ENCODE peak calls at places on chromosomes 12 and 14, in six cellular contexts. C is nephron progenitor cell, E is HCT116, V is fibroblast of lung, S is fibroblast of the aortic adventitia, Z is choroid plexus epithelial cell. A is an unnamed sample.

GRCh38 chr12:24617471-24617870 is 331.4 kb downstream of the BCAT1 start:
- DNase-seq in C (no peak), V (peak; percentile 38), Z (peak; percentile 87), S (peak; percentile 29), E (no peak), A (no peak)

GRCh38 chr14:106094654-106095189 is 568.3 kb downstream of the TMEM121 start:
- DNase-seq in E (no peak), C (peak; percentile 2), S (no peak), V (no peak), Z (no peak), A (peak; percentile 18)

GRCh38 chr14:99838555-99839193 is 45.5 kb downstream of the EML1 start:
- DNase-seq in Z (peak; percentile 74), E (no peak), S (peak; percentile 35), V (peak; percentile 13), C (no peak), A (no peak)

GRCh38 chr12:51442324-51442723 is 17.7 kb downstream of the SLC4A8 start:
- DNase-seq in Z (peak; percentile 81), E (no peak), V (peak; percentile 42), S (peak; percentile 2), C (no peak), A (no peak)

GRCh38 chr12:25401547-25402345 is 151.0 kb upstream of the KRAS start:
- DNase-seq in Z (peak; percentile 22), V (no peak), E (no peak), C (no peak), S (peak; percentile 40), A (no peak)

GRCh38 chr12:31225656-31226535 is 100.1 kb downstream of the SINHCAF start:
- DNase-seq in E (no peak), Z (no peak), V (no peak), C (no peak), S (no peak), A (no peak)

GRCh38 chr12:43347026-43347425 is 205.0 kb downstream of the ADAMTS20 start:
- DNase-seq in E (no peak), Z (no peak), S (no peak), V (no peak), C (no peak), A (no peak)

GRCh38 chr14:20602583-20602982 is 11.4 kb upstream of the RNASE12 start:
- DNase-seq in C (no peak), E (no peak), V (no peak), Z (no peak), S (no peak), A (no peak)

GRCh38 chr12:2856901-2857495 is at the start of gene TEX52:
- DNase-seq in E (no peak), S (no peak), V (no peak), C (peak; percentile 46), Z (no peak), A (no peak)

GRCh38 chr14:99598774-99599173 is 5.2 kb downstream of the CCDC85C start:
- DNase-seq in S (no peak), C (no peak), Z (no peak), V (no peak), E (no peak), A (no peak)

GRCh38 chr14:58863576-58864345 is 226.0 kb downstream of the DACT1 start:
- DNase-seq in V (peak; percentile 12), E (no peak), S (no peak), C (no peak), Z (no peak), A (no peak)

GRCh38 chr12:112812598-112813406 is 21.3 kb downstream of the RPH3A start:
- DNase-seq in C (no peak), E (no peak), V (no peak), S (no peak), Z (peak; percentile 12), A (no peak)

GRCh38 chr14:95564060-95564459 is 29.2 kb downstream of the GLRX5 start:
- DNase-seq in C (no peak), V (peak; percentile 50), S (peak; percentile 64), E (no peak), Z (no peak), A (peak; percentile 37)

GRCh38 chr12:92075425-92075891 is 70.2 kb downstream of the BTG1 start:
- DNase-seq in Z (peak; percentile 84), V (peak; percentile 77), S (peak; percentile 55), E (no peak), C (no peak), A (no peak)

GRCh38 chr12:86772688-86773087 is 516.5 kb upstream of the MGAT4C start:
- DNase-seq in E (no peak), C (no peak), S (no peak), Z (peak; percentile 55), V (no peak), A (peak; percentile 37)

GRCh38 chr12:69951108-69951507 is 126.1 kb downstream of the MYRFL start:
- DNase-seq in Z (no peak), C (no peak), V (no peak), E (no peak), S (no peak), A (no peak)

GRCh38 chr14:75673345-75673744 is 12.3 kb downstream of the TTLL5 start:
- DNase-seq in E (no peak), Z (no peak), V (no peak), S (no peak), C (no peak), A (no peak)

GRCh38 chr14:75672588-75673192 is 11.6 kb downstream of the TTLL5 start:
- DNase-seq in V (no peak), E (no peak), Z (no peak), C (no peak), S (no peak), A (no peak)

DNA sequence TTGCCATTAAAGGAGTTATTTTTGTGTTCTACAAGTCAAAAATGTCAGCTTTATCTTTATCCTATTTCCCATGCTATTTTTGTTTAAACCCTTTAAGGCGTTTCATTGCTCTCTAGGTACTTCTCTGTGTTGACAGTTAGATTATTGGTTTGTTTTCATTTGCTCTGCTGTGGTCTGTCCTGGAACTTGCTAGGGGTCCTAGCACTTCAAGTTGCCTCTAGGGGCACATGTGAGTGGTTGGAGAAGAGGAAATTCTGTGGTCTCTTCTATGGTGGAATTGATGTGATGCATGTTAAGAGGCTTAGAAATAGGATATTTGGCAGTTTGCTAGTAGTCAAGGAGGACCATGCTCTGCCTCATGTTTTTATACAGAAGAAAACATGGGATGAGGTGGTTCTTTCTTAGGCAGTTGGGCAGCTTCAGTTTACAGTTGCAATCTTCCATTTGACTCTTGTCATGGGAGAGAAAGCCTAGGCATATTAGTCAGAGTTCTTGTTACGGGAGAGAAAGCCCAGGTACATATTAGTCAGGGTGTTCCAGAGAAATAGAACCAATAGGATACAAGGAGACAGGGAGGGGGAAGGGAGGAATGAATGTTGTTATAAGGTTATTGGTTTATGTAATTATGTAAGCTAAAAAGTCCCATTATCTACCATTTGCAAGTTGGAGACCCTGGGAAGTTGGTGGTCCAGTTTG is 14.4 kb downstream of the TTLL5 start:
- DNase-seq in E (no peak), Z (peak; percentile 41), C (no peak), V (no peak), S (no peak), A (peak; percentile 21)
- TF ChIP-seq CTCF in E (no peak), Z (peak; percentile 46), C (no peak), V (no peak), S (no peak), A (no peak)

GRCh38 chr14:60064491-60065072 is 27.1 kb upstream of the PCNX4 start:
- DNase-seq in C (no peak), E (peak; percentile 12), Z (peak; percentile 72), V (peak; percentile 70), S (peak; percentile 70), A (peak; percentile 44)
- TF ChIP-seq CTCF in C (peak; percentile 36), E (peak; percentile 67), Z (peak; percentile 66), V (peak; percentile 13), S (peak; percentile 69), A (peak; percentile 53)

GRCh38 chr12:11712491-11712890 is 63.0 kb downstream of the ETV6 start:
- DNase-seq in V (no peak), E (no peak), C (no peak), Z (no peak), S (no peak), A (no peak)

GRCh38 chr12:11713202-11713601 is 63.7 kb downstream of the ETV6 start:
- DNase-seq in Z (no peak), E (no peak), S (no peak), C (no peak), V (no peak), A (no peak)

GRCh38 chr12:11716794-11717532 is 67.5 kb downstream of the ETV6 start:
- DNase-seq in S (no peak), C (no peak), Z (no peak), E (no peak), V (peak; percentile 38), A (peak; percentile 43)

GRCh38 chr12:11711675-11712327 is 62.3 kb downstream of the ETV6 start:
- DNase-seq in E (no peak), S (peak; percentile 79), V (peak; percentile 41), Z (peak; percentile 78), C (no peak), A (no peak)

DNA sequence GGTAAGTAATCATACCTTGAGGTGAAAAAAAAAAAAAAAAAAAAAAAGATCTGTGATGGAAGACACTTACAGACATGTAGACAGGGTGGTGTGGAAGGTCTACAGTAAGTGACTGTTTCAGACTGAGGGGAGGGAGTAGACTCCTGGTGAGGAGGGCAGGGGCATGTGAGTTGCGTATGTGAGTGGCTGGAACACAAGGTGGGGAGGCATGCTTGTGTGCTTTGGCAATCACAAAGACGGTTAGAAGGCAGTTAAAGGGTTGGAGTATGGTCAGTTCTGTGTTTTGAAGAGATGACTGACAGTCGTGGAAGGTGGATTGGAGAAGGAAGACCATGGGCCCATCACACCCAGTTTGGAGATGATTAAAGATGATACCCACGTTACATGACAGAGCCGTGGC is 65.2 kb downstream of the ETV6 start:
- DNase-seq in V (no peak), C (no peak), Z (no peak), S (no peak), E (no peak), A (no peak)
- TF ChIP-seq CTCF in V (no peak), C (no peak), Z (no peak), S (no peak), E (no peak), A (no peak)

GRCh38 chr12:99746538-99746937 is 99.0 kb downstream of the GARIN6 start:
- DNase-seq in S (no peak), Z (no peak), C (no peak), E (no peak), V (no peak), A (peak; percentile 8)
- TF ChIP-seq CTCF in S (no peak), Z (no peak), C (no peak), E (no peak), V (no peak), A (no peak)

GRCh38 chr12:12561305-12562015 is 1.2 kb downstream of the DUSP16 start:
- DNase-seq in E (no peak), C (peak; percentile 68), Z (peak; percentile 56), S (peak; percentile 45), V (peak; percentile 50), A (peak; percentile 69)
- TF ChIP-seq CTCF in E (no peak), C (no peak), Z (no peak), S (no peak), V (peak; percentile 7), A (no peak)

A was measured in MCF 10A.